ENCODE peak calls at places on chromosomes 4 and X, in eight cellular contexts. V is stimulated activated CD4-positive, alpha-beta T cell treated with anti-CD3 and anti-CD28 coated beads, Interleukin-15, amount 100 ng/mL, for 1 hour; I is AG10803; G is activated naive CD4-positive, alpha-beta T cell treated with anti-CD3 and anti-CD28 coated beads for 36 hours; J is amniotic epithelial cell; C is CD4-positive, alpha-beta T cell; S is midbrain; H is HS-5. D is an unnamed sample.

GRCh38 chr4:73589887-73590801 is 30.1 kb downstream of the RASSF6 start:
- DNase-seq in V (no peak), I (no peak), G (no peak), J (peak; percentile 30), C (no peak), S (no peak), H (no peak), D (peak; percentile 41)

GRCh38 chrX:86805241-86805640 is 657.0 kb downstream of the DACH2 start:
- DNase-seq in V (no peak), I (no peak), G (no peak), J (no peak), C (no peak), S (no peak), H (no peak), D (no peak)

GRCh38 chr4:93870876-93871458 is 42.4 kb downstream of the ATOH1 start:
- DNase-seq in V (no peak), I (no peak), G (no peak), J (no peak), C (no peak), S (no peak), H (no peak), D (no peak)

GRCh38 chr4:147689062-147689461 is 5.1 kb upstream of the PRMT9 start:
- DNase-seq in V (no peak), I (no peak), G (no peak), J (no peak), C (no peak), S (no peak), H (no peak), D (no peak)

GRCh38 chr4:1531683-1532548 is 125.7 kb upstream of the NKX1-1 start:
- DNase-seq in V (no peak), I (no peak), G (no peak), J (no peak), C (no peak), S (no peak), H (no peak), D (no peak)

GRCh38 chr4:144595681-144596080 is 50.3 kb upstream of the HHIP start:
- DNase-seq in V (no peak), I (no peak), G (no peak), J (no peak), C (no peak), S (no peak), H (no peak), D (no peak)

GRCh38 chr4:160546201-160546600 is 1443.3 kb downstream of the RAPGEF2 start:
- DNase-seq in V (no peak), I (no peak), G (no peak), J (no peak), C (no peak), S (no peak), H (no peak), D (no peak)

GRCh38 chr4:177117256-177117655 is 192.4 kb upstream of the NEIL3 start:
- DNase-seq in V (no peak), I (no peak), G (no peak), J (no peak), C (no peak), S (no peak), H (no peak), D (peak; percentile 46)

GRCh38 chrX:41010188-41010846 is 74.9 kb upstream of the USP9X start:
- DNase-seq in V (peak; percentile 6), I (peak; percentile 87), G (peak; percentile 78), J (peak; percentile 91), C (peak; percentile 22), S (peak; percentile 46), H (no peak), D (peak; percentile 89)

GRCh38 chrX:9379697-9380551 is 84.9 kb upstream of the TBL1X start:
- DNase-seq in V (no peak), I (no peak), G (no peak), J (peak; percentile 55), C (no peak), S (no peak), H (peak; percentile 15), D (peak; percentile 41)

GRCh38 chr4:13309751-13310150 is 174.4 kb downstream of the RAB28 start:
- DNase-seq in V (no peak), I (no peak), G (no peak), J (no peak), C (no peak), S (no peak), H (no peak), D (no peak)

GRCh38 chr4:105631818-105632400 is 76.6 kb downstream of the INTS12 start:
- DNase-seq in V (no peak), I (no peak), G (no peak), J (no peak), C (no peak), S (no peak), H (no peak), D (no peak)

GRCh38 chrX:148500428-148501120 is at the start of gene AFF2:
- DNase-seq in V (no peak), I (peak; percentile 33), G (peak; percentile 51), J (peak; percentile 4), C (peak; percentile 5), S (no peak), H (no peak), D (peak; percentile 18)

D was measured in astrocyte.